ENCODE peak calls at places on chromosome 6, in seven cellular contexts. A is IMR-90; N is activated T-cell treated with anti-CD3 and anti-CD28 coated beads, Interleukin-2, amount 50 U/mL, for 4 hours; P is upper lobe of right lung; D is gastroesophageal sphincter; V is activated CD8-positive, alpha-beta T cell treated with anti-CD3 and anti-CD28 coated beads, Interleukin-2, amount 10 ng/mL, durations not matched to agents 7 days and 5 days; Z is HCT116. U is an unnamed sample.

GRCh38 chr6:32843321-32843978 is 397 bp downstream of the PSMB8 start:
- ATAC-seq in A (peak), V (no peak), Z (no peak), D (no peak), N (no peak), P (no peak), U (no peak)

GRCh38 chr6:2807342-2808090 is 34.1 kb downstream of the SERPINB1 start:
- ATAC-seq in P (peak), N (no peak), D (no peak), V (no peak), Z (no peak), A (no peak), U (no peak)

GRCh38 chr6:33630014-33630413 is 8.9 kb downstream of the ITPR3 start:
- ATAC-seq in P (no peak), D (no peak), V (no peak), A (no peak), Z (no peak), N (no peak), U (no peak)

GRCh38 chr6:23533954-23534725 is 591.9 kb upstream of the NRSN1 start:
- ATAC-seq in Z (no peak), A (no peak), V (no peak), N (no peak), P (no peak), D (no peak), U (no peak)

GRCh38 chr6:157699777-157700636 is 123.0 kb upstream of the SNX9 start:
- ATAC-seq in D (no peak), Z (no peak), V (no peak), A (no peak), N (no peak), P (no peak), U (peak)

GRCh38 chr6:170114956-170115855 is 175.7 kb downstream of the DLL1 start:
- ATAC-seq in Z (no peak), A (no peak), P (no peak), D (no peak), N (no peak), V (no peak), U (no peak)

GRCh38 chr6:161010418-161010817 is 18.8 kb downstream of the MAP3K4 start:
- ATAC-seq in A (peak), Z (no peak), V (no peak), D (peak), P (no peak), N (no peak), U (no peak)

GRCh38 chr6:108168501-108168979 is 2.7 kb downstream of the NR2E1 start:
- ATAC-seq in V (peak), N (peak), A (peak), D (peak), P (peak), Z (no peak), U (peak)

GRCh38 chr6:15387118-15387517 is 141.2 kb downstream of the JARID2 start:
- ATAC-seq in P (no peak), N (peak), D (no peak), V (no peak), A (no peak), Z (no peak), U (peak)

GRCh38 chr6:64034840-64035656 is 399.4 kb downstream of the PHF3 start:
- ATAC-seq in Z (no peak), D (no peak), A (peak), N (no peak), V (no peak), P (no peak), U (no peak)

GRCh38 chr6:84280030-84280429 is 52.6 kb upstream of the CEP162 start:
- ATAC-seq in P (no peak), N (no peak), A (no peak), D (no peak), Z (no peak), V (no peak), U (no peak)

GRCh38 chr6:89630488-89630887 is 8.1 kb downstream of the LYRM2 start:
- ATAC-seq in Z (no peak), V (no peak), P (no peak), A (no peak), N (no peak), D (no peak), U (no peak)

GRCh38 chr6:169895000-169895759 is 143.8 kb downstream of the ERMARD start:
- ATAC-seq in P (no peak), N (no peak), D (no peak), Z (no peak), A (no peak), V (no peak), U (no peak)

GRCh38 chr6:55669133-55669532 is 90.1 kb upstream of the HMGCLL1 start:
- ATAC-seq in V (no peak), N (no peak), D (no peak), A (no peak), P (no peak), Z (no peak), U (no peak)

GRCh38 chr6:121651420-121651819 is 216.0 kb downstream of the GJA1 start:
- ATAC-seq in A (no peak), P (peak), Z (no peak), N (no peak), V (peak), D (peak), U (no peak)

U was measured in activated T-helper 17 cell treated with anti-CD3 and anti-CD28 coated beads, Interleukin-2, amount 50 U/mL, for 72 hours.